ENCODE peak calls at places on chromosome 16, in four cellular contexts. K is A549, M is cardiac muscle cell, Y is left ventricle myocardium inferior. Q is an unnamed sample. For H3K9me3, the result is how much of the 10 kb centered on the place peaks cover.

GRCh38 chr16:49504023-49504364 is 130.4 kb downstream of the C16orf78 start:
- DNase-seq in K (no peak), M (no peak), Y (no peak), Q (no peak)

GRCh38 chr16:21982108-21982507 is 18.8 kb downstream of the PDZD9 start:
- DNase-seq in K (no peak), M (no peak), Y (no peak), Q (no peak)

GRCh38 chr16:74611721-74612120 is 4.8 kb upstream of the GLG1 start:
- DNase-seq in K (no peak), M (peak), Y (no peak), Q (no peak)

GRCh38 chr16:48160575-48160974 is 4.8 kb upstream of the ABCC12 start:
- DNase-seq in K (no peak), M (peak), Y (no peak), Q (no peak)

GRCh38 chr16:21028728-21029127 is 121.9 kb downstream of the DNAH3 start:
- DNase-seq in K (no peak), M (no peak), Y (no peak), Q (no peak)

GRCh38 chr16:2752850-2753522 is 548 bp downstream of the SRRM2 start:
- DNase-seq in K (peak), M (peak), Y (peak), Q (peak)

GRCh38 chr16:2966043-2966802 is 2.1 kb downstream of the KREMEN2 start:
- DNase-seq in K (no peak), M (no peak), Y (no peak), Q (no peak)

GRCh38 chr16:81261049-81261648 is 22.7 kb downstream of the BCO1 start:
- DNase-seq in K (peak), M (peak), Y (no peak), Q (peak)

GRCh38 chr16:69123894-69124293 is 8.5 kb downstream of the CHTF8 start:
- DNase-seq in K (peak), M (peak), Y (no peak), Q (peak)

GRCh38 chr16:67659675-67660563 is at the start of gene ACD:
- DNase-seq in K (peak), M (peak), Y (peak), Q (peak)

GRCh38 chr16:48524348-48525200 is 85.4 kb downstream of the N4BP1 start:
- DNase-seq in K (no peak), M (no peak), Y (no peak), Q (no peak)

GRCh38 chr16:80362816-80363215 is 178.0 kb upstream of the DYNLRB2 start:
- DNase-seq in K (no peak), M (no peak), Y (no peak), Q (no peak)

GRCh38 chr16:15948532-15949209 is 745 bp upstream of the ABCC1 start:
- DNase-seq in K (no peak), M (no peak), Y (no peak), Q (no peak)

GRCh38 chr16:74083582-74083981 is 213.0 kb upstream of the PSMD7 start:
- DNase-seq in K (no peak), M (no peak), Y (no peak), Q (no peak)

GRCh38 chr16:50265260-50265659 is 1.1 kb upstream of the ADCY7 start:
- DNase-seq in K (peak), M (no peak), Y (no peak), Q (no peak)

GRCh38 chr16:29154676-29155121 is 169.8 kb downstream of the LAT start:
- DNase-seq in K (no peak), M (peak), Y (no peak), Q (no peak)

GRCh38 chr16:23082161-23082788 is 67.0 kb downstream of the USP31 start:
- DNase-seq in K (peak), M (no peak), Y (no peak), Q (no peak)

GRCh38 chr16:27232061-27232841 is 28.9 kb downstream of the KDM8 start:
- DNase-seq in K (no peak), M (no peak), Y (no peak), Q (no peak)

GRCh38 chr16:8523932-8524331 is 66.4 kb downstream of the TMEM114 start:
- DNase-seq in K (no peak), M (no peak), Y (no peak), Q (no peak)

GRCh38 chr16:78530283-78530682 is 430.8 kb downstream of the WWOX start:
- DNase-seq in K (no peak), M (no peak), Y (no peak), Q (no peak)

GRCh38 chr16:30761427-30761927 is 385 bp downstream of the CFAP119 start:
- DNase-seq in K (no peak), M (peak), Y (peak), Q (peak)

GRCh38 chr16:88911148-88911945 is 44.9 kb upstream of the PABPN1L start:
- DNase-seq in K (no peak), M (no peak), Y (no peak), Q (no peak)

GRCh38 chr16:81659249-81659648 is 119.8 kb upstream of the PLCG2 start:
- DNase-seq in K (no peak), M (no peak), Y (no peak), Q (no peak)

GRCh38 chr16:86519649-86520316 is 9.5 kb downstream of the FOXF1 start:
- DNase-seq in K (peak), M (peak), Y (peak), Q (peak)

GRCh38 chr16:20826039-20826566 is 19.8 kb downstream of the REXO5 start:
- DNase-seq in K (no peak), M (peak), Y (no peak), Q (no peak)

GRCh38 chr16:82758406-82758805 is 131.6 kb downstream of the CDH13 start:
- DNase-seq in K (no peak), M (no peak), Y (no peak), Q (no peak)

GRCh38 chr16:11302977-11303376 is 21.8 kb upstream of the PRM1 start:
- DNase-seq in K (no peak), M (no peak), Y (no peak), Q (no peak)

GRCh38 chr16:57969451-57970123 is 1.3 kb downstream of the CNGB1 start:
- DNase-seq in K (no peak), M (no peak), Y (no peak), Q (no peak)

GRCh38 chr16:19071811-19072777 is 4.7 kb downstream of the COQ7 start:
- DNase-seq in K (peak), M (peak), Y (peak), Q (peak)

GRCh38 chr16:85983606-85984005 is 84.6 kb downstream of the IRF8 start:
- DNase-seq in K (no peak), M (no peak), Y (no peak), Q (no peak)

GRCh38 chr16:87930456-87930855 is 5.9 kb downstream of the CA5A start:
- DNase-seq in K (no peak), M (peak), Y (no peak), Q (peak)

GRCh38 chr16:63808730-63809129 is 1313.1 kb downstream of the CDH11 start:
- DNase-seq in K (no peak), M (no peak), Y (no peak), Q (no peak)

GRCh38 chr16:31052131-31052530 is 18.8 kb downstream of the STX4 start:
- DNase-seq in K (peak), M (peak), Y (no peak), Q (no peak)

GRCh38 chr16:10629592-10629963 is 49.2 kb upstream of the EMP2 start:
- DNase-seq in K (no peak), M (no peak), Y (no peak), Q (no peak)

GRCh38 chr16:85123891-85124635 is 11.8 kb upstream of the CIBAR2 start:
- DNase-seq in K (peak), M (peak), Y (peak), Q (no peak)

GRCh38 chr16:20291807-20292206 is 35.5 kb downstream of the GP2 start:
- DNase-seq in K (no peak), M (no peak), Y (no peak), Q (no peak)

GRCh38 chr16:88599092-88599733 is 29.0 kb downstream of the ZC3H18 start:
- DNase-seq in K (no peak), M (peak), Y (peak), Q (no peak)

GRCh38 chr16:14310519-14310991 is 239.4 kb downstream of the MRTFB start:
- DNase-seq in K (peak), M (peak), Y (no peak), Q (no peak)

GRCh38 chr16:78364501-78364900 is 265.0 kb downstream of the WWOX start:
- DNase-seq in K (no peak), M (no peak), Y (no peak), Q (no peak)

GRCh38 chr16:50360033-50360778 is 8.6 kb downstream of the BRD7 start:
- DNase-seq in K (no peak), M (no peak), Y (no peak), Q (no peak)

GRCh38 chr16:71453051-71453450 is 9.0 kb downstream of the ZNF23 start:
- DNase-seq in K (no peak), M (no peak), Y (no peak), Q (no peak)
- H3K9me3 ChIP-seq in K (half or more), M (under half), Y (half or more), Q (under half)

GRCh38 chr16:852451-853185 is 52.1 kb upstream of the GNG13 start:
- DNase-seq in K (no peak), M (no peak), Y (no peak), Q (no peak)

GRCh38 chr16:850668-851067 is 50.1 kb upstream of the GNG13 start:
- DNase-seq in K (no peak), M (no peak), Y (no peak), Q (no peak)

GRCh38 chr16:851871-852270 is 51.3 kb upstream of the GNG13 start:
- DNase-seq in K (no peak), M (no peak), Y (no peak), Q (no peak)

GRCh38 chr16:853306-853705 is 52.8 kb upstream of the GNG13 start:
- DNase-seq in K (no peak), M (no peak), Y (no peak), Q (no peak)

GRCh38 chr16:851209-851810 is 50.8 kb upstream of the GNG13 start:
- DNase-seq in K (no peak), M (no peak), Y (no peak), Q (no peak)
- H3K9me3 ChIP-seq in K (under half), M (under half), Y (under half), Q (under half)

GRCh38 chr16:35193956-35194355 is 1734.5 kb downstream of the TP53TG3F start:
- DNase-seq in K (no peak), M (no peak), Y (no peak), Q (no peak)

GRCh38 chr16:35195173-35195863 is 1735.9 kb downstream of the TP53TG3F start:
- DNase-seq in K (no peak), M (no peak), Y (no peak), Q (no peak)

GRCh38 chr16:35194681-35195080 is 1735.3 kb downstream of the TP53TG3F start:
- DNase-seq in K (no peak), M (no peak), Y (no peak), Q (no peak)

GRCh38 chr16:35195864-35196216 is 1736.4 kb downstream of the TP53TG3F start:
- DNase-seq in K (no peak), M (no peak), Y (no peak), Q (no peak)

DNA sequence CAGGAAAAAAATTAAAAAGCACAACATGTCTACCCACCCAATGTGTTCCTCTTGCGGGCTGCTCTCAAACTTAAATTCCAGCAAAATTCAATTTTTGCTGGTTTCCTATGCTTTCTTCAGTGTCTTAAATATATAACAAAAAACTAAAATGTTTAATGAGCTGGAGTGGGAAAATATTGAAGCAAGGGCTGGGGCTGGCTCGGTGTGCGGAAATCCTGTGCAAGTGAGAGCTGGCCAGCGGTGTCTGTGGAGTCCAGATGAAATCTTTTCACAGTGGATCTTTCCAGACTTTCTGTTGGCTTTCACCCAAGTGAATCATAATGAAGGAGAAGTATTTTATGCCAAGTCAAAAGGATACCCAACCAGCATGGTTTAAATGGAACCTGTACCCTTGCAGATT is 1733.6 kb downstream of the TP53TG3F start:
- DNase-seq in K (no peak), M (no peak), Y (no peak), Q (no peak)
- H3K9me3 ChIP-seq in K (under half), M (under half), Y (under half), Q (under half)

GRCh38 chr16:561957-562938 is 2.1 kb downstream of the PRR35 start:
- DNase-seq in K (no peak), M (no peak), Y (no peak), Q (no peak)

GRCh38 chr16:559411-560207 is 585 bp upstream of the PRR35 start:
- DNase-seq in K (no peak), M (no peak), Y (no peak), Q (no peak)

GRCh38 chr16:561413-561794 is 1.2 kb downstream of the PRR35 start:
- DNase-seq in K (no peak), M (no peak), Y (no peak), Q (no peak)

GRCh38 chr16:560221-560700 is at the start of gene PRR35:
- DNase-seq in K (no peak), M (no peak), Y (no peak), Q (no peak)

GRCh38 chr16:560701-561412 is 663 bp downstream of the PRR35 start:
- DNase-seq in K (no peak), M (no peak), Y (no peak), Q (no peak)
- H3K9me3 ChIP-seq in K (under half), M (under half), Y (under half), Q (under half)

GRCh38 chr16:5028950-5029475 is 4.7 kb downstream of the NAGPA start:
- DNase-seq in K (no peak), M (no peak), Y (no peak), Q (no peak)
- H3K9me3 ChIP-seq in K (under half), M (under half), Y (under half), Q (under half)

Q was measured in A673.